ENCODE peak calls at places on chromosomes 13 and 19, in eight cellular contexts. W, T, D, P, B, C, O and R are unnamed samples.

GRCh38 chr13:27549406-27549981 is 70.8 kb downstream of the LNX2 start:
- DNase-seq in W (no peak), T (no peak), D (no peak), P (no peak), B (no peak), C (no peak), O (peak; percentile 99), R (no peak)

GRCh38 chr13:44668707-44669106 is 92.6 kb upstream of the TSC22D1 start:
- DNase-seq in W (no peak), T (no peak), D (peak; percentile 29), P (no peak), B (no peak), C (no peak), O (peak; percentile 44), R (no peak)

GRCh38 chr13:79710376-79710775 is 229.4 kb downstream of the NDFIP2 start:
- DNase-seq in W (no peak), T (no peak), D (peak; percentile 45), P (peak; percentile 31), B (no peak), C (no peak), O (peak; percentile 32), R (no peak)

GRCh38 chr19:51460164-51460992 is 2.1 kb upstream of the SIGLEC8 start:
- DNase-seq in W (no peak), T (no peak), D (peak; percentile 4), P (peak; percentile 83), B (no peak), C (no peak), O (no peak), R (no peak)

GRCh38 chr13:37134411-37135041 is 29.1 kb upstream of the CSNK1A1L start:
- DNase-seq in W (no peak), T (no peak), D (peak; percentile 91), P (no peak), B (no peak), C (no peak), O (no peak), R (no peak)

GRCh38 chr13:45108716-45109706 is 11.3 kb upstream of the GTF2F2 start:
- DNase-seq in W (no peak), T (no peak), D (peak; percentile 71), P (no peak), B (peak; percentile 25), C (no peak), O (no peak), R (no peak)

GRCh38 chr19:29837448-29837961 is 25.7 kb downstream of the CCNE1 start:
- DNase-seq in W (no peak), T (no peak), D (no peak), P (no peak), B (peak; percentile 62), C (no peak), O (no peak), R (no peak)

GRCh38 chr19:39554701-39555311 is 14.8 kb upstream of the EID2 start:
- DNase-seq in W (no peak), T (no peak), D (no peak), P (no peak), B (no peak), C (no peak), O (no peak), R (no peak)

GRCh38 chr19:42129399-42130253 is 2.6 kb downstream of the POU2F2 start:
- DNase-seq in W (peak; percentile 85), T (peak; percentile 84), D (peak; percentile 66), P (no peak), B (no peak), C (peak; percentile 34), O (peak; percentile 95), R (no peak)

GRCh38 chr13:39931505-39931904 is 276.0 kb downstream of the COG6 start:
- DNase-seq in W (no peak), T (no peak), D (no peak), P (no peak), B (no peak), C (no peak), O (no peak), R (no peak)

GRCh38 chr19:42653841-42654240 is 59.1 kb upstream of the CEACAM8 start:
- DNase-seq in W (no peak), T (no peak), D (no peak), P (no peak), B (no peak), C (no peak), O (no peak), R (no peak)

GRCh38 chr19:33906578-33907335 is 110.1 kb downstream of the KCTD15 start:
- DNase-seq in W (no peak), T (no peak), D (peak; percentile 10), P (no peak), B (no peak), C (peak; percentile 13), O (peak; percentile 54), R (no peak)

GRCh38 chr19:36747750-36748149 is 24.9 kb downstream of the ZNF850 start:
- DNase-seq in W (no peak), T (no peak), D (no peak), P (no peak), B (no peak), C (no peak), O (no peak), R (no peak)

GRCh38 chr13:50598338-50598737 is 245.2 kb downstream of the DLEU7 start:
- DNase-seq in W (no peak), T (no peak), D (no peak), P (no peak), B (no peak), C (no peak), O (no peak), R (no peak)

GRCh38 chr13:33164331-33164730 is 121.2 kb downstream of the STARD13 start:
- DNase-seq in W (no peak), T (no peak), D (no peak), P (no peak), B (no peak), C (no peak), O (no peak), R (no peak)

DNA sequence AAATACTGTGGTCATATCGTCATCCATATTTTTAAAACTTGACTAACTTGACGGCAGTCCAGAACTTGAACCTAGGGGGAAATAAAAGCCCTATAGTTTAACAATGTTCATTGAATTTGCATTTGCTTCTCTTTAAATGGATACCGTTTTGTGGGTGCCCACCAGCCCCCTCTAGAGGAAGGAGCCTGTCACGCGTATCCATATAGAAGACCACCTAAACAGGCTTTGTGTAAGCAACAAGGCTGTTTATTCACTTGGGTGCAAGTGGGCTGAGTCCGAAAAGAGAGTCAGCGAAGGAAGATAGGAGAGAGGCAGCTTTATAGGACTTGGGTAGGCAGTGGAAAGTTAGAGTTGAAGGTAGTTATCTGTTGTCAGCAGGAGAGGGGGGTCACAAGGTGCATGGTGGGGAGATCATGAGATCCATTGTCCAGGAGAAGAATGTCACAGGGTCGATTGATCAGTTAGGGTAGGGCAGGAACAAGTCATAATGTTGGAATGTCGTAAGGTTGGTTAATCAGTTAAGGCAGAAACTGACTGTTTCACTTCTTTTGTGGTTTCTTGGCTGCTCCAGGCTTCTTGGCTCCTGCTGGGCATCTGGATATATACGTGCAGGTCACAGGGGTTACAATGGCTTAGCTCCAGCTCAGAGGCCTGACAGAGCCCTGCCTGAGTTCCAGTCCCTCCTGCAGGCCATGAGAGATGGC is 42.5 kb upstream of the ANKRD10 start:
- DNase-seq in W (no peak), T (no peak), D (peak; percentile 33), P (no peak), B (no peak), C (no peak), O (no peak), R (no peak)
- TF ChIP-seq CTCF in W (no peak), T (no peak), D (peak; percentile 10), P (no peak), B (no peak), C (no peak), O (peak; percentile 3), R (no peak)

GRCh38 chr13:97026759-97027555 is 32.7 kb upstream of the OXGR1 start:
- DNase-seq in W (no peak), T (no peak), D (peak; percentile 28), P (no peak), B (no peak), C (no peak), O (no peak), R (no peak)

GRCh38 chr13:97030705-97031452 is 36.6 kb upstream of the OXGR1 start:
- DNase-seq in W (no peak), T (no peak), D (peak; percentile 77), P (peak; percentile 16), B (no peak), C (no peak), O (peak; percentile 42), R (no peak)

GRCh38 chr13:97028441-97029299 is 34.4 kb upstream of the OXGR1 start:
- DNase-seq in W (no peak), T (no peak), D (peak; percentile 67), P (peak; percentile 44), B (peak; percentile 26), C (peak; percentile 56), O (peak; percentile 37), R (no peak)
- TF ChIP-seq CTCF in W (peak; percentile 84), T (peak; percentile 83), D (peak; percentile 85), P (peak; percentile 66), B (peak; percentile 93), C (peak; percentile 81), O (peak; percentile 67), R (peak; percentile 86)

DNA sequence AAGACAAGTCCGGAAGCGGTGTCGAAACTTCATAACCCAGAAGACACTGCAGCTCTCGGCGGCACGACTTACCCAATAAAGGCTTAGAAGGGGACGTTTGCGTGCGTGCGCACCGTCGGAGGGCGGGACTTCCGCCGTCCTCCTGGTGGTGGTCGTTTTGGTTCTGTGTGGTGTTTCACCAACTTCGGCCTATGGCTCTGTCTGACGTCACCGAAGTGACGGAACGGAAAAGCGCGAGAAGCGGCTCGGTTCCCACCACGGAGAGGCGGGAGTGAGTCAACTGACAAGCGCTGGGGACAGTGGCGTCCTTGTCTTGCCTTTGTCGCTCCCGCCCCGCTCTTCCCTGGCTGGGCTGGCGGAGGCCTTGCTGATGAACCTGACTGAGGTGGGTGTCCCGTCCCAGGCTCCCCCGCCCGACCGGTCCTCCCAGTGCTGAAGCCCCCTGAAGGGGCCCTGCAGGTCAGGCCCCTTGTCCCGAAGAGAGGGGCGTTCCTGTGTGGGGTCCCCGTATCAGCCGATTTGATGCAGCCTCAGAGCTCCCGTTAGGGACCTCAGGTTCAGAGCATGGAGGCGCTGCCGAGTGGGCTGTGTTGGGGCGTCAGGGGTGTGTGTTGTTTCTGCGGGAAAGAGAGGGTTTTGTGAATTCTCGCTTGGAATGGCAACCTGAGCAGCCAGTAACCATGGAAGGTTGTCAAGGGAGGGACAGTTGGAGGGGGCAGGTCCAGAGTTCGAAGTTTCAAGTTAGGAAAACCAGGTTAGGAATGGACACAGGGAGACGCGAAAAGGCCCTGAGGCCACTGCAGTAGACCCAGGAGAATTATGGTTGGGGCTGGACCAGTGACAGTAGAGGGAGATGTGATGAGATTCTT is at the start of gene ZNF548:
- DNase-seq in W (peak; percentile 96), T (peak; percentile 98), D (peak; percentile 99), P (peak; percentile 99), B (peak; percentile 99), C (peak; percentile 97), O (peak; percentile 94), R (peak; percentile 84)
- TF ChIP-seq CTCF in W (no peak), T (peak; percentile 9), D (peak; percentile 3), P (no peak), B (no peak), C (no peak), O (peak; percentile 35), R (peak; percentile 7)

DNA sequence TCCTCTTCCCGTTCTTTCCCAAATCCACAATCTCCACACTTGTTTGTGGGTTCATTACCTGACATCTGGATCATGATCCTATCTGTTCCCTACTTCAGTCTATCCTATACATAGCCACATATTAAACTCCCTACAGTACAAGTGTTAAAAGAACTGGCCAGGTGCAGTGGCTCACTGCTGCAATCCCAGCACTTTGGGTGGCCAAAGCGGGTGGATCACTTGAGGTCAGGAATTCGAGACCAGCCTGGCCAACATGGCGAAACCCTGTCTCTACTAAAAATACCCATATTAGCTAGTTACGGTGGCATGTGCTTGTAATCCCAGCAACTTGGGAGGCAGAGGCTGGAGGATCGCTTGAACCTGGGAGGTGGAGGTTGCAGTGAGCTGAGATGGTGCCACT is 88.3 kb downstream of the TM9SF2 start:
- DNase-seq in W (no peak), T (no peak), D (no peak), P (no peak), B (no peak), C (no peak), O (no peak), R (no peak)
- TF ChIP-seq CTCF in W (no peak), T (no peak), D (no peak), P (no peak), B (no peak), C (no peak), O (no peak), R (no peak)